ENCODE peak calls at places on chromosome 9, in four cellular contexts. One of them, this sample, is unnamed.

GRCh38 chr9:86636614-86637013 is 282.4 kb upstream of the TUT7 start:
- DNase-seq in A549: no peak
- DNase-seq in HepG2: no peak
- DNase-seq in K562: peak
- DNase-seq in this sample: no peak

GRCh38 chr9:70060883-70061507 is 17.3 kb downstream of the MAMDC2 start:
- DNase-seq in A549: no peak
- DNase-seq in HepG2: no peak
- DNase-seq in K562: no peak
- DNase-seq in this sample: no peak

GRCh38 chr9:73426226-73426625 is 274.6 kb downstream of the ANXA1 start:
- DNase-seq in A549: no peak
- DNase-seq in HepG2: no peak
- DNase-seq in K562: no peak
- DNase-seq in this sample: no peak

GRCh38 chr9:136107953-136108647 is 10.6 kb downstream of the TMEM250 start:
- DNase-seq in A549: no peak
- DNase-seq in HepG2: no peak
- DNase-seq in K562: peak
- DNase-seq in this sample: no peak

GRCh38 chr9:14670718-14671117 is 22.5 kb downstream of the ZDHHC21 start:
- DNase-seq in A549: no peak
- DNase-seq in HepG2: no peak
- DNase-seq in K562: no peak
- DNase-seq in this sample: no peak

GRCh38 chr9:94097788-94098413 is 13.6 kb downstream of the PTPDC1 start:
- DNase-seq in A549: peak
- DNase-seq in HepG2: no peak
- DNase-seq in K562: no peak
- DNase-seq in this sample: no peak

GRCh38 chr9:87336407-87336806 is 161.3 kb upstream of the DAPK1 start:
- DNase-seq in A549: peak
- DNase-seq in HepG2: peak
- DNase-seq in K562: peak
- DNase-seq in this sample: no peak

GRCh38 chr9:112174223-112174964 is 703 bp downstream of the SUSD1 start:
- DNase-seq in A549: peak
- DNase-seq in HepG2: peak
- DNase-seq in K562: peak
- DNase-seq in this sample: no peak

GRCh38 chr9:100277166-100277979 is 75.4 kb downstream of the TEX10 start:
- DNase-seq in A549: no peak
- DNase-seq in HepG2: no peak
- DNase-seq in K562: no peak
- DNase-seq in this sample: no peak

GRCh38 chr9:77575785-77576184 is 72.3 kb downstream of the GNA14 start:
- DNase-seq in A549: peak
- DNase-seq in HepG2: no peak
- DNase-seq in K562: peak
- DNase-seq in this sample: no peak

GRCh38 chr9:92709240-92709639 is 39.3 kb upstream of the IPPK start:
- DNase-seq in A549: no peak
- DNase-seq in HepG2: no peak
- DNase-seq in K562: no peak
- DNase-seq in this sample: no peak

GRCh38 chr9:98410185-98410697 is 154.8 kb upstream of the TBC1D2 start:
- DNase-seq in A549: no peak
- DNase-seq in HepG2: peak
- DNase-seq in K562: peak
- DNase-seq in this sample: peak

GRCh38 chr9:107927276-107927675 is 437.7 kb upstream of the KLF4 start:
- DNase-seq in A549: no peak
- DNase-seq in HepG2: no peak
- DNase-seq in K562: no peak
- DNase-seq in this sample: no peak

GRCh38 chr9:2173170-2173569 is 158.0 kb downstream of the SMARCA2 start:
- DNase-seq in A549: no peak
- DNase-seq in HepG2: no peak
- DNase-seq in K562: no peak
- DNase-seq in this sample: no peak

GRCh38 chr9:19497276-19497675 is 88.5 kb downstream of the ACER2 start:
- DNase-seq in A549: no peak
- DNase-seq in HepG2: no peak
- DNase-seq in K562: no peak
- DNase-seq in this sample: no peak

GRCh38 chr9:86141843-86142242 is 42.5 kb upstream of the GOLM1 start:
- DNase-seq in A549: no peak
- DNase-seq in HepG2: no peak
- DNase-seq in K562: no peak
- DNase-seq in this sample: no peak

GRCh38 chr9:37984672-37985611 is 81.0 kb upstream of the SLC25A51 start:
- DNase-seq in A549: no peak
- DNase-seq in HepG2: no peak
- DNase-seq in K562: peak
- DNase-seq in this sample: no peak

GRCh38 chr9:116391306-116391900 is 237.8 kb downstream of the PAPPA start:
- DNase-seq in A549: no peak
- DNase-seq in HepG2: no peak
- DNase-seq in K562: no peak
- DNase-seq in this sample: no peak

GRCh38 chr9:116387934-116388714 is 234.5 kb downstream of the PAPPA start:
- DNase-seq in A549: no peak
- DNase-seq in HepG2: no peak
- DNase-seq in K562: no peak
- DNase-seq in this sample: no peak

GRCh38 chr9:116394070-116394469 is 240.5 kb downstream of the PAPPA start:
- DNase-seq in A549: no peak
- DNase-seq in HepG2: no peak
- DNase-seq in K562: no peak
- DNase-seq in this sample: no peak

GRCh38 chr9:116390306-116391228 is 237.0 kb downstream of the PAPPA start:
- DNase-seq in A549: no peak
- DNase-seq in HepG2: no peak
- DNase-seq in K562: no peak
- DNase-seq in this sample: no peak

DNA sequence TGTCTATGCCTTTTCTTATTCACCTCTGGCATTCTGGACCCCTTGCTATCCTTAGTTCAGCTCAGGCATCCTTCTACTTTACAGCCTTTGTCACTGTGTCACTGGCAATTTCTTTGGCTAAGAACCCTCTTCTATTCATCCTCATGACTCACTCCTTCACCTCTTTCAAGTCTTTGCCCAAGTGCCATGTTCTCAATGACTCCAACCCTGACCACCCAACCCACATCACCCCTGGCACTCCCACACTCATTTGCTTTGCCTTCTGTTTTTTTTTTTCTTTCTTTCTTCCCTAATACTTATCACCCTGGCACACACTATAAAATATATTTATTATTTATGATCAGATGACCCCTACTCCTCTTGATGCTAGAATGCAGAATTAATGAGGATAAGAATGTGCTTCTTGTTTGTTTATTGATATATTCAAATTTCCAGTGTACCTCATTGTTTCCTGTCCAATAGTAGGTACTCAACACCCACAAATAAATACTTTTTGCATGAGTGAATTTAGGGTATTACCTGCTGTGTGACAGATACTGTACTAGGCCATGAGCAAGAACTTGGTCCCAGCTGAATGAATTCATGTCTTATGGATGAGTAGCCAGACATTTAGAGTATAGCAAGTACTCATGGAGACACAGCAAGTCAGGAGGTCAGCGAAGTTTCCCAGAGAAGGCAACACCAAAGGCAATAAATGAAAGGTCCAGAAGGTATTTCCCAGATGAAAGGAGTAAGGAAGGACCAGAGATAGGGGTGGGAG is 236.1 kb downstream of the PAPPA start:
- DNase-seq in A549: no peak
- DNase-seq in HepG2: no peak
- DNase-seq in K562: no peak
- DNase-seq in this sample: no peak
- TF ChIP-seq MAFK in A549: no peak
- TF ChIP-seq MAFK in HepG2: no peak
- TF ChIP-seq MAFK in K562: no peak
- TF ChIP-seq MAFK in this sample: no peak

GRCh38 chr9:133453651-133454050 is 6.1 kb upstream of the CACFD1 start:
- DNase-seq in A549: no peak
- DNase-seq in HepG2: no peak
- DNase-seq in K562: no peak
- DNase-seq in this sample: no peak
- TF ChIP-seq MAX in A549: no peak
- TF ChIP-seq MAX in HepG2: no peak
- TF ChIP-seq MAX in K562: no peak
- TF ChIP-seq MAX in this sample: no peak

GRCh38 chr9:128026255-128027165 is 40.6 kb downstream of the NAIF1 start:
- DNase-seq in A549: peak
- DNase-seq in HepG2: no peak
- DNase-seq in K562: no peak
- DNase-seq in this sample: no peak
- TF ChIP-seq MAFK in A549: no peak
- TF ChIP-seq MAFK in HepG2: no peak
- TF ChIP-seq MAFK in K562: no peak
- TF ChIP-seq MAFK in this sample: no peak

DNA sequence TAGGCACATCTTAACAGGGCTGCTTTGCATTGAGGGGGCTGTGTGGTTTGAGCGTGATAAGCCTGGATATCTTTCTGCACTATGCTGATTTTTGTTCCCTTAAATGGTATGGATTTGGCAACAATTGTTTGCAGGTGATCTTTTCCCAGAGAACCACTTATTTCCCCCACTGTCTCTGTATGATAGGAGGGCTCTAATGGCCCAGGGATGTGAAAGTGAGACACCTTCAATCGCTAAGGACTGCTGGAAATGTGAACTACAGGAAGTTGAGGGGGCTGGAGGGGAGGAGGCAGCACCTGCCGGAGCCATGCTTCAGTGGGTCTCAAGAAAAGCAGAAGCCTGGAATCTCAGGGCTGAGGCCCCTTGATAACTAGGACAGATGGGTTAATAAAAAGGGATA is 29.4 kb downstream of the SYK start:
- DNase-seq in A549: no peak
- DNase-seq in HepG2: no peak
- DNase-seq in K562: no peak
- DNase-seq in this sample: no peak
- TF ChIP-seq MAX in A549: no peak
- TF ChIP-seq MAX in HepG2: no peak
- TF ChIP-seq MAX in K562: no peak
- TF ChIP-seq MAX in this sample: no peak

DNA sequence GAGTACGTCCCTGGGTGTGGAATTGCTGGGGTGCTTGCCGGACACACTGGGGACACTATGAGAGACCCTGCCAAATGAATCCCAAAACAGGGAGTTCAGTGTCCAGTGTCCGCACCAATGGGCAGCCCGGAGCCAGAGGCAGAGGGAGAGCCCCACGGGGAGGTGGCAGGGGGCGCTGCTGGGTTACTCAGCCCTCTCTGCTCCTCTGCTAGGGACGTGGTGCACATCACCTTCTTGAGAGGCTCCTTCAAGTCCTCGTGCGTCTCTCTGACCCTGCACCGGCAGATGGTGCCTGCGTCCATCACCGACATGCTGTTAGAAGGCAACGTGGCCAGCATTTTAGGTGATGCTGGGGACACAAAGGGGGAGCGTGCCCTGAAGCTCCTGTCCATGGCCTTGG is 20.8 kb downstream of the STKLD1 start:
- DNase-seq in A549: peak
- DNase-seq in HepG2: no peak
- DNase-seq in K562: no peak
- DNase-seq in this sample: no peak
- TF ChIP-seq MAFK in A549: no peak
- TF ChIP-seq MAFK in HepG2: no peak
- TF ChIP-seq MAFK in K562: no peak
- TF ChIP-seq MAFK in this sample: no peak

DNA sequence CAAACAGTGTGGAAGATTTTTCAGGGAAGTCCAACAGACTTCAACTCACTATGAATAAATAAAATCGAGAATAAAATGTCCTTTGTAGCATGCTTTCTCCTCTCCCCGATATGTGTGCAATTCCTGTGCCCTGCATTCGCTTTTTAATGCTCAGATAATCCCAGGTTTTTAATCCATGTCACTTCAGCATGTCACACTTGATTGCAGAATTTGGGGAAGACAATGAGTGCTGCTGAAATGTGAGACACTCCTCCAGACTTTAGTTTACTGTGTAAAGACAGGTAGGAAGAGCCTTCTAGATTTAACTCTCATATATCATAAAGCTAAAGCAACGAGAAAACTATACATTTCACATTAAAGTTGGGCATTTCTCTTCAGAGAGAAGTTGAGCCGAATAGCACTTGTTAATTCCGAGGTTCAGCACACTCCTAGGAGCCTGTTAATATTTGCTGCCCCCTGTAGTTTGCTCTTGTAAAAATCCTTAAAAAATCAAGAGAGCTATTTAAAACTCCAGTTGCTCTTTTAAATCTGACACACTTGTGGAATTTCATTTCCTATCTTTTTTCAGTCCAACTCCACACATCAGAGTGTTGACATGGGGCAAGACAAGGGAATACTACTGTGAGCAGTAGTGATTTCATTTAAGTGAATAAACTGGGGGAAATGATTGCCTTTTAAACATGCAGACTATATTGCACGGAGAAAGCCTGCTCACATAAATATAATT is 1096.1 kb upstream of the DMAC1 start:
- DNase-seq in A549: peak
- DNase-seq in HepG2: peak
- DNase-seq in K562: no peak
- DNase-seq in this sample: no peak
- TF ChIP-seq MAX in A549: no peak
- TF ChIP-seq MAX in HepG2: no peak
- TF ChIP-seq MAX in K562: no peak
- TF ChIP-seq MAX in this sample: no peak

GRCh38 chr9:103183569-103184191 is 188.5 kb downstream of the CYLC2 start:
- DNase-seq in A549: peak
- DNase-seq in HepG2: peak
- DNase-seq in K562: no peak
- DNase-seq in this sample: no peak
- TF ChIP-seq MAFK in A549: peak
- TF ChIP-seq MAFK in HepG2: peak
- TF ChIP-seq MAFK in K562: no peak
- TF ChIP-seq MAFK in this sample: no peak

DNA sequence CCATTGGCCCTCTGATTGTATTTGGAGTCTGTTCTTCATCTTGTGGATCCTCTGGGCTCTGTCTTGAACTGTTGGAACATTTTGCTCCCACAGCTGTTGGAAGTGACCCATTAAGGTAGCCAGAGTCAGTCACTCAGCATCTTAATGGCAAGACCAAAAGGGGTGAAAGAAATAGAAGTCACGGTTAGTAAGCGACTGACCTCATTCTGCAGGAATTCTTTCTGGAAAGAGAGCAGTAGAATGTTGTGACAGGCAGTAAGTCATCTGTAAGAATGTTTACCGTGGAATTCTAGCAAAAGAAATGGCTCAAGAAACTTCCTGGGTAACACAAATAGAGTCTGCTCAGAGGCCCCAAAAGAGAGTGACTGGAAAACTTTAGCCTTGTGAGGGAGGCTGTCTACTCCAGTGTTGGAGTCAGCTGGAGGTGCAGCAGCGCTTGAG is 28.6 kb upstream of the TNC start:
- DNase-seq in A549: peak
- DNase-seq in HepG2: no peak
- DNase-seq in K562: no peak
- DNase-seq in this sample: no peak
- TF ChIP-seq MAX in A549: no peak
- TF ChIP-seq MAX in HepG2: no peak
- TF ChIP-seq MAX in K562: no peak
- TF ChIP-seq MAX in this sample: no peak

GRCh38 chr9:126154182-126154827 is 172.3 kb upstream of the MVB12B start:
- DNase-seq in A549: no peak
- DNase-seq in HepG2: no peak
- DNase-seq in K562: no peak
- DNase-seq in this sample: no peak
- TF ChIP-seq MAFK in A549: no peak
- TF ChIP-seq MAFK in HepG2: no peak
- TF ChIP-seq MAFK in K562: no peak
- TF ChIP-seq MAFK in this sample: no peak